ENCODE peak calls at places on chromosome 3, in four cellular contexts. One of them, this sample, is unnamed.
A peak's percentile ranks its signal among the peaks of the same experiment; 100 is the strongest.

GRCh38 chr3:196868297-196868661 is 559 bp downstream of the SENP5 start:
- DNase-seq in foreskin fibroblast: peak; percentile 25
- DNase-seq in fibroblast of mammary gland: peak; percentile 13
- DNase-seq in AG10803: peak; percentile 9
- DNase-seq in this sample: no peak

GRCh38 chr3:54853573-54854404 is 74.1 kb downstream of the LRTM1 start:
- DNase-seq in foreskin fibroblast: peak; percentile 89
- DNase-seq in fibroblast of mammary gland: peak; percentile 60
- DNase-seq in AG10803: peak; percentile 73
- DNase-seq in this sample: peak; percentile 83

GRCh38 chr3:122305818-122306621 is 19.0 kb upstream of the CSTA start:
- DNase-seq in foreskin fibroblast: peak; percentile 20
- DNase-seq in fibroblast of mammary gland: peak; percentile 8
- DNase-seq in AG10803: no peak
- DNase-seq in this sample: no peak

GRCh38 chr3:132210476-132211346 is 106.5 kb upstream of the ACP3 start:
- DNase-seq in foreskin fibroblast: peak; percentile 36
- DNase-seq in fibroblast of mammary gland: no peak
- DNase-seq in AG10803: no peak
- DNase-seq in this sample: no peak

GRCh38 chr3:139260793-139261736 is 82.8 kb upstream of the MRPS22 start:
- DNase-seq in foreskin fibroblast: no peak
- DNase-seq in fibroblast of mammary gland: no peak
- DNase-seq in AG10803: no peak
- DNase-seq in this sample: no peak

GRCh38 chr3:38028621-38029361 is 651 bp downstream of the PLCD1 start:
- DNase-seq in foreskin fibroblast: peak; percentile 66
- DNase-seq in fibroblast of mammary gland: no peak
- DNase-seq in AG10803: no peak
- DNase-seq in this sample: no peak

GRCh38 chr3:4350789-4351163 is 47.6 kb downstream of the SETMAR start:
- DNase-seq in foreskin fibroblast: peak; percentile 75
- DNase-seq in fibroblast of mammary gland: peak; percentile 78
- DNase-seq in AG10803: peak; percentile 67
- DNase-seq in this sample: peak; percentile 61

GRCh38 chr3:192833177-192833890 is 84.3 kb downstream of the MB21D2 start:
- DNase-seq in foreskin fibroblast: peak; percentile 82
- DNase-seq in fibroblast of mammary gland: peak; percentile 93
- DNase-seq in AG10803: peak; percentile 87
- DNase-seq in this sample: peak; percentile 91

GRCh38 chr3:70531063-70531657 is 218.7 kb upstream of the MDFIC2 start:
- DNase-seq in foreskin fibroblast: peak; percentile 53
- DNase-seq in fibroblast of mammary gland: peak; percentile 47
- DNase-seq in AG10803: peak; percentile 34
- DNase-seq in this sample: peak; percentile 58

GRCh38 chr3:138850151-138850550 is 15.4 kb upstream of the PIK3CB start:
- DNase-seq in foreskin fibroblast: peak; percentile 50
- DNase-seq in fibroblast of mammary gland: peak; percentile 16
- DNase-seq in AG10803: no peak
- DNase-seq in this sample: peak; percentile 32

GRCh38 chr3:105424412-105425152 is 57.9 kb downstream of the ALCAM start:
- DNase-seq in foreskin fibroblast: no peak
- DNase-seq in fibroblast of mammary gland: no peak
- DNase-seq in AG10803: no peak
- DNase-seq in this sample: no peak

GRCh38 chr3:126023390-126023789 is 54.4 kb downstream of the ROPN1B start:
- DNase-seq in foreskin fibroblast: no peak
- DNase-seq in fibroblast of mammary gland: no peak
- DNase-seq in AG10803: no peak
- DNase-seq in this sample: no peak

GRCh38 chr3:65888980-65889706 is 149.6 kb downstream of the MAGI1 start:
- DNase-seq in foreskin fibroblast: peak; percentile 95
- DNase-seq in fibroblast of mammary gland: peak; percentile 97
- DNase-seq in AG10803: peak; percentile 97
- DNase-seq in this sample: peak; percentile 97

GRCh38 chr3:124532071-124532470 is 198.2 kb upstream of the UMPS start:
- DNase-seq in foreskin fibroblast: no peak
- DNase-seq in fibroblast of mammary gland: no peak
- DNase-seq in AG10803: peak; percentile 46
- DNase-seq in this sample: no peak

GRCh38 chr3:15327941-15328340 is 4.4 kb downstream of the SH3BP5 start:
- DNase-seq in foreskin fibroblast: no peak
- DNase-seq in fibroblast of mammary gland: peak; percentile 55
- DNase-seq in AG10803: no peak
- DNase-seq in this sample: no peak

GRCh38 chr3:156406393-156406792 is 148.5 kb downstream of the SSR3 start:
- DNase-seq in foreskin fibroblast: no peak
- DNase-seq in fibroblast of mammary gland: no peak
- DNase-seq in AG10803: no peak
- DNase-seq in this sample: no peak

GRCh38 chr3:172376402-172376801 is 71.9 kb downstream of the GHSR start:
- DNase-seq in foreskin fibroblast: no peak
- DNase-seq in fibroblast of mammary gland: no peak
- DNase-seq in AG10803: no peak
- DNase-seq in this sample: no peak

GRCh38 chr3:134992586-134992985 is 197.5 kb downstream of the EPHB1 start:
- DNase-seq in foreskin fibroblast: no peak
- DNase-seq in fibroblast of mammary gland: no peak
- DNase-seq in AG10803: no peak
- DNase-seq in this sample: no peak

GRCh38 chr3:8607285-8608040 is 37.1 kb downstream of the SSUH2 start:
- DNase-seq in foreskin fibroblast: peak; percentile 83
- DNase-seq in fibroblast of mammary gland: peak; percentile 78
- DNase-seq in AG10803: peak; percentile 78
- DNase-seq in this sample: peak; percentile 80

GRCh38 chr3:58563386-58564035 is 13.7 kb downstream of the FAM107A start:
- DNase-seq in foreskin fibroblast: peak; percentile 22
- DNase-seq in fibroblast of mammary gland: no peak
- DNase-seq in AG10803: no peak
- DNase-seq in this sample: no peak

GRCh38 chr3:195762249-195762585 is 41.4 kb downstream of the MUC20 start:
- DNase-seq in foreskin fibroblast: no peak
- DNase-seq in fibroblast of mammary gland: no peak
- DNase-seq in AG10803: no peak
- DNase-seq in this sample: no peak

GRCh38 chr3:31704651-31705179 is 172.0 kb downstream of the STT3B start:
- DNase-seq in foreskin fibroblast: peak; percentile 89
- DNase-seq in fibroblast of mammary gland: peak; percentile 76
- DNase-seq in AG10803: peak; percentile 52
- DNase-seq in this sample: peak; percentile 46

GRCh38 chr3:55476515-55476914 is 10.6 kb downstream of the WNT5A start:
- DNase-seq in foreskin fibroblast: peak; percentile 93
- DNase-seq in fibroblast of mammary gland: peak; percentile 90
- DNase-seq in AG10803: peak; percentile 75
- DNase-seq in this sample: peak; percentile 94

GRCh38 chr3:127214990-127215389 is 22.1 kb downstream of the PRR23E start:
- DNase-seq in foreskin fibroblast: no peak
- DNase-seq in fibroblast of mammary gland: no peak
- DNase-seq in AG10803: peak; percentile 20
- DNase-seq in this sample: no peak

GRCh38 chr3:64319391-64319790 is 94.1 kb upstream of the PRICKLE2 start:
- DNase-seq in foreskin fibroblast: no peak
- DNase-seq in fibroblast of mammary gland: peak; percentile 15
- DNase-seq in AG10803: no peak
- DNase-seq in this sample: no peak

GRCh38 chr3:42655331-42655888 is 1.9 kb downstream of the ZBTB47 start:
- DNase-seq in foreskin fibroblast: peak; percentile 66
- DNase-seq in fibroblast of mammary gland: no peak
- DNase-seq in AG10803: no peak
- DNase-seq in this sample: no peak

GRCh38 chr3:189954733-189955665 is 165.7 kb downstream of the P3H2 start:
- DNase-seq in foreskin fibroblast: no peak
- DNase-seq in fibroblast of mammary gland: peak; percentile 37
- DNase-seq in AG10803: peak; percentile 50
- DNase-seq in this sample: no peak

GRCh38 chr3:21508244-21508643 is 242.8 kb downstream of the ZNF385D start:
- DNase-seq in foreskin fibroblast: no peak
- DNase-seq in fibroblast of mammary gland: no peak
- DNase-seq in AG10803: no peak
- DNase-seq in this sample: no peak

GRCh38 chr3:187775549-187775948 is 30.3 kb upstream of the BCL6 start:
- DNase-seq in foreskin fibroblast: no peak
- DNase-seq in fibroblast of mammary gland: no peak
- DNase-seq in AG10803: no peak
- DNase-seq in this sample: no peak

GRCh38 chr3:187770224-187770623 is 25.0 kb upstream of the BCL6 start:
- DNase-seq in foreskin fibroblast: no peak
- DNase-seq in fibroblast of mammary gland: no peak
- DNase-seq in AG10803: no peak
- DNase-seq in this sample: no peak

GRCh38 chr3:187769771-187770170 is 24.5 kb upstream of the BCL6 start:
- DNase-seq in foreskin fibroblast: no peak
- DNase-seq in fibroblast of mammary gland: no peak
- DNase-seq in AG10803: peak; percentile 8
- DNase-seq in this sample: no peak

GRCh38 chr3:187773963-187774789 is 28.9 kb upstream of the BCL6 start:
- DNase-seq in foreskin fibroblast: no peak
- DNase-seq in fibroblast of mammary gland: no peak
- DNase-seq in AG10803: no peak
- DNase-seq in this sample: no peak

GRCh38 chr3:187773233-187773962 is 28.1 kb upstream of the BCL6 start:
- DNase-seq in foreskin fibroblast: no peak
- DNase-seq in fibroblast of mammary gland: no peak
- DNase-seq in AG10803: no peak
- DNase-seq in this sample: no peak
- H3K4me3 ChIP-seq in foreskin fibroblast: no peak overlapping the region
- H3K4me3 ChIP-seq in fibroblast of mammary gland: no peak overlapping the region
- H3K4me3 ChIP-seq in AG10803: no peak overlapping the region
- H3K4me3 ChIP-seq in this sample: no peak overlapping the region

GRCh38 chr3:60316121-60316783 is 935.0 kb downstream of the FHIT start:
- DNase-seq in foreskin fibroblast: peak; percentile 3
- DNase-seq in fibroblast of mammary gland: peak; percentile 63
- DNase-seq in AG10803: peak; percentile 85
- DNase-seq in this sample: peak; percentile 59

GRCh38 chr3:60323651-60324050 is 927.6 kb downstream of the FHIT start:
- DNase-seq in foreskin fibroblast: no peak
- DNase-seq in fibroblast of mammary gland: no peak
- DNase-seq in AG10803: no peak
- DNase-seq in this sample: no peak

GRCh38 chr3:60323180-60323579 is 928.1 kb downstream of the FHIT start:
- DNase-seq in foreskin fibroblast: no peak
- DNase-seq in fibroblast of mammary gland: no peak
- DNase-seq in AG10803: no peak
- DNase-seq in this sample: no peak

GRCh38 chr3:60322334-60322856 is 928.9 kb downstream of the FHIT start:
- DNase-seq in foreskin fibroblast: no peak
- DNase-seq in fibroblast of mammary gland: no peak
- DNase-seq in AG10803: no peak
- DNase-seq in this sample: no peak

GRCh38 chr3:60319179-60319858 is 931.9 kb downstream of the FHIT start:
- DNase-seq in foreskin fibroblast: no peak
- DNase-seq in fibroblast of mammary gland: no peak
- DNase-seq in AG10803: no peak
- DNase-seq in this sample: no peak
- TF ChIP-seq CTCF in foreskin fibroblast: no peak
- TF ChIP-seq CTCF in fibroblast of mammary gland: no peak
- TF ChIP-seq CTCF in AG10803: no peak
- TF ChIP-seq CTCF in this sample: no peak

DNA sequence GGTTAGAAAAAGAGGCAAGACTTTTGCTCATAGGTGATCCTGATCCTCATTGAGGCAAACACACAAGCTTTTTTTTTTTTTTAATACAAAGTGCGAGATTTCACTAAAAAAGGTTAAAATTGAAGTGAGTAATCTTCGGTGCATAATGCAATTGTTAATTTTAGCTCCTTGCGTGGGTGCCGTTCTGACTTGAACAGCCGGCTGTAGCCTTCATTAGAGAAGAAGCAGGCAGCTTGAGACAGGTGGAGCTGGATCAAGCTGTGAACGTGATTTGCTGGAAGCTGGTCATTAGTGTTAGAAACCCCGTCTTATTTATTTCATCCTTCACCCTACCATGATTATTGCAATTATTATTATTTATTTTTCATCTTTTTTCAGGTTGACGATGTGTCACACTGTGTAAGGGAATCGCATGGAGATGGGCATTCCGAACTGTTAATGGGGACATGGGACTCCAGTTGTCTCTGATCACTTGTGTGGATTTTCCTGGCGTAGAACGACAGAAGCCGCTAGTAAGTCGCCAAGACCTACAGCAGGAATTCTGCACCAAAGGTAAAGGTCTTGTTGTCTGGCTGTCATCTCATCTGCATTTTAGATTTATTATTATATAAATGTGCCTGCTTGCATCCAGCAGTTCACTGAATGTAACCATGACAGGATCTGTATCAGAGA is 40.2 kb downstream of the ARPP21 start:
- DNase-seq in foreskin fibroblast: no peak
- DNase-seq in fibroblast of mammary gland: no peak
- DNase-seq in AG10803: no peak
- DNase-seq in this sample: no peak
- H3K4me3 ChIP-seq in foreskin fibroblast: no peak overlapping the region
- H3K4me3 ChIP-seq in fibroblast of mammary gland: no peak overlapping the region
- H3K4me3 ChIP-seq in AG10803: no peak overlapping the region
- H3K4me3 ChIP-seq in this sample: no peak overlapping the region

GRCh38 chr3:52986938-52987337 is 58.9 kb downstream of the SFMBT1 start:
- DNase-seq in foreskin fibroblast: peak; percentile 50
- DNase-seq in fibroblast of mammary gland: peak; percentile 61
- DNase-seq in AG10803: peak; percentile 43
- DNase-seq in this sample: peak; percentile 23
- TF ChIP-seq CTCF in foreskin fibroblast: peak; percentile 41
- TF ChIP-seq CTCF in fibroblast of mammary gland: peak; percentile 40
- TF ChIP-seq CTCF in AG10803: peak; percentile 43
- TF ChIP-seq CTCF in this sample: peak; percentile 13

GRCh38 chr3:52809821-52810377 is 15.3 kb downstream of the ITIH3 start:
- DNase-seq in foreskin fibroblast: no peak
- DNase-seq in fibroblast of mammary gland: no peak
- DNase-seq in AG10803: no peak
- DNase-seq in this sample: no peak
- H3K4me3 ChIP-seq in foreskin fibroblast: no peak overlapping the region
- H3K4me3 ChIP-seq in fibroblast of mammary gland: no peak overlapping the region
- H3K4me3 ChIP-seq in AG10803: no peak overlapping the region
- H3K4me3 ChIP-seq in this sample: no peak overlapping the region

GRCh38 chr3:46845860-46846623 is 17.2 kb downstream of the MYL3 start:
- DNase-seq in foreskin fibroblast: peak; percentile 90
- DNase-seq in fibroblast of mammary gland: peak; percentile 77
- DNase-seq in AG10803: peak; percentile 82
- DNase-seq in this sample: peak; percentile 81
- TF ChIP-seq CTCF in foreskin fibroblast: no peak
- TF ChIP-seq CTCF in fibroblast of mammary gland: peak; percentile 10
- TF ChIP-seq CTCF in AG10803: peak; percentile 24
- TF ChIP-seq CTCF in this sample: peak; percentile 47